ENCODE peak calls at places on chromosomes 16 and 17, in nine cellular contexts. One of them, this sample, is unnamed.

GRCh38 chr16:57798953-57799618 is 3.2 kb downstream of the KIFC3 start:
- DNase-seq in tibial nerve: no peak
- DNase-seq in endodermal cell: no peak
- DNase-seq in BE2C: no peak
- DNase-seq in progenitor cell of endocrine pancreas: no peak
- DNase-seq in bronchial epithelial cell: no peak
- DNase-seq in DND-41: no peak
- DNase-seq in AG10803: no peak
- DNase-seq in A549: no peak
- DNase-seq in this sample: no peak

GRCh38 chr16:55471448-55472097 is 7.4 kb upstream of the MMP2 start:
- DNase-seq in tibial nerve: no peak
- DNase-seq in endodermal cell: no peak
- DNase-seq in BE2C: no peak
- DNase-seq in progenitor cell of endocrine pancreas: no peak
- DNase-seq in bronchial epithelial cell: peak
- DNase-seq in DND-41: no peak
- DNase-seq in AG10803: peak
- DNase-seq in A549: peak
- DNase-seq in this sample: no peak

GRCh38 chr16:31868701-31869167 is 4.9 kb upstream of the ZNF267 start:
- DNase-seq in tibial nerve: peak
- DNase-seq in endodermal cell: peak
- DNase-seq in BE2C: peak
- DNase-seq in progenitor cell of endocrine pancreas: peak
- DNase-seq in bronchial epithelial cell: peak
- DNase-seq in DND-41: peak
- DNase-seq in AG10803: peak
- DNase-seq in A549: peak
- DNase-seq in this sample: peak

GRCh38 chr16:49890876-49891275 is 35.0 kb upstream of the ZNF423 start:
- DNase-seq in tibial nerve: no peak
- DNase-seq in endodermal cell: peak
- DNase-seq in BE2C: peak
- DNase-seq in progenitor cell of endocrine pancreas: no peak
- DNase-seq in bronchial epithelial cell: no peak
- DNase-seq in DND-41: peak
- DNase-seq in AG10803: no peak
- DNase-seq in A549: peak
- DNase-seq in this sample: no peak

GRCh38 chr17:81329279-81329926 is 34.3 kb upstream of the SLC38A10 start:
- DNase-seq in tibial nerve: peak
- DNase-seq in endodermal cell: peak
- DNase-seq in BE2C: peak
- DNase-seq in progenitor cell of endocrine pancreas: no peak
- DNase-seq in bronchial epithelial cell: peak
- DNase-seq in DND-41: no peak
- DNase-seq in AG10803: peak
- DNase-seq in A549: peak
- DNase-seq in this sample: peak

GRCh38 chr16:28572659-28573510 is 19.2 kb downstream of the SGF29 start:
- DNase-seq in tibial nerve: no peak
- DNase-seq in endodermal cell: peak
- DNase-seq in BE2C: no peak
- DNase-seq in progenitor cell of endocrine pancreas: no peak
- DNase-seq in bronchial epithelial cell: no peak
- DNase-seq in DND-41: no peak
- DNase-seq in AG10803: peak
- DNase-seq in A549: no peak
- DNase-seq in this sample: no peak

GRCh38 chr16:86722970-86723369 is 144.6 kb downstream of the FOXL1 start:
- DNase-seq in tibial nerve: peak
- DNase-seq in endodermal cell: no peak
- DNase-seq in BE2C: no peak
- DNase-seq in progenitor cell of endocrine pancreas: no peak
- DNase-seq in bronchial epithelial cell: no peak
- DNase-seq in DND-41: no peak
- DNase-seq in AG10803: peak
- DNase-seq in A549: no peak
- DNase-seq in this sample: no peak

GRCh38 chr16:4378202-4378666 is 6.6 kb downstream of the VASN start:
- DNase-seq in tibial nerve: no peak
- DNase-seq in endodermal cell: no peak
- DNase-seq in BE2C: peak
- DNase-seq in progenitor cell of endocrine pancreas: no peak
- DNase-seq in bronchial epithelial cell: no peak
- DNase-seq in DND-41: no peak
- DNase-seq in AG10803: peak
- DNase-seq in A549: no peak
- DNase-seq in this sample: no peak

GRCh38 chr17:64641499-64641898 is 20.6 kb downstream of the SMURF2 start:
- DNase-seq in tibial nerve: no peak
- DNase-seq in endodermal cell: no peak
- DNase-seq in BE2C: peak
- DNase-seq in progenitor cell of endocrine pancreas: no peak
- DNase-seq in bronchial epithelial cell: no peak
- DNase-seq in DND-41: no peak
- DNase-seq in AG10803: peak
- DNase-seq in A549: peak
- DNase-seq in this sample: peak

GRCh38 chr16:48576927-48577326 is 33.1 kb downstream of the N4BP1 start:
- DNase-seq in tibial nerve: no peak
- DNase-seq in endodermal cell: no peak
- DNase-seq in BE2C: no peak
- DNase-seq in progenitor cell of endocrine pancreas: no peak
- DNase-seq in bronchial epithelial cell: peak
- DNase-seq in DND-41: no peak
- DNase-seq in AG10803: no peak
- DNase-seq in A549: peak
- DNase-seq in this sample: no peak

GRCh38 chr17:81322271-81323082 is 27.4 kb upstream of the SLC38A10 start:
- DNase-seq in tibial nerve: no peak
- DNase-seq in endodermal cell: peak
- DNase-seq in BE2C: peak
- DNase-seq in progenitor cell of endocrine pancreas: no peak
- DNase-seq in bronchial epithelial cell: no peak
- DNase-seq in DND-41: peak
- DNase-seq in AG10803: peak
- DNase-seq in A549: peak
- DNase-seq in this sample: no peak

GRCh38 chr17:9226130-9226793 is 205.0 kb downstream of the NTN1 start:
- DNase-seq in tibial nerve: no peak
- DNase-seq in endodermal cell: no peak
- DNase-seq in BE2C: no peak
- DNase-seq in progenitor cell of endocrine pancreas: no peak
- DNase-seq in bronchial epithelial cell: no peak
- DNase-seq in DND-41: no peak
- DNase-seq in AG10803: no peak
- DNase-seq in A549: no peak
- DNase-seq in this sample: no peak

GRCh38 chr17:28498652-28499365 is 7.3 kb upstream of the FOXN1 start:
- DNase-seq in tibial nerve: no peak
- DNase-seq in endodermal cell: no peak
- DNase-seq in BE2C: no peak
- DNase-seq in progenitor cell of endocrine pancreas: no peak
- DNase-seq in bronchial epithelial cell: no peak
- DNase-seq in DND-41: no peak
- DNase-seq in AG10803: no peak
- DNase-seq in A549: no peak
- DNase-seq in this sample: no peak
- TF ChIP-seq CTCF in tibial nerve: no peak
- TF ChIP-seq CTCF in endodermal cell: no peak
- TF ChIP-seq CTCF in BE2C: no peak
- TF ChIP-seq CTCF in progenitor cell of endocrine pancreas: no peak
- TF ChIP-seq CTCF in bronchial epithelial cell: no peak
- TF ChIP-seq CTCF in DND-41: no peak
- TF ChIP-seq CTCF in AG10803: no peak
- TF ChIP-seq CTCF in A549: no peak
- TF ChIP-seq CTCF in this sample: no peak

DNA sequence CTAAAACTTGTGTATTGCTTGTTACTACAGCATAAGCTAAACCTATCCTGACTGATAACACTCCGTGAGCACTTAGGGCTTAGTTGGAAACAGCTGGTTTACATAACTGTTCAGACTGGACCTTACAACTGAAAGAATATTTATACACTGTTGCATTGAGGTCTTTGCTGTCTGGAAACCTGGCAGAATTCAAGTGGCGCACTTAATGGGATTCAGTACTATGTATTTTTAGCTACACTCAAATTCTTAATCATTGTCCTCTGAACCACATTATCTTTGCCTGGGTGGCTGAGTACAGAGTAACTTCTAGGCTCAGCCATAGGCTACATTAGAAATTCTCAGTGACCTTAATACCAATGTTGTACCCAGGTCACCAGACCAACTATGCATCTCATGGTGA is 172.9 kb downstream of the PMP22 start:
- DNase-seq in tibial nerve: no peak
- DNase-seq in endodermal cell: peak
- DNase-seq in BE2C: no peak
- DNase-seq in progenitor cell of endocrine pancreas: no peak
- DNase-seq in bronchial epithelial cell: no peak
- DNase-seq in DND-41: no peak
- DNase-seq in AG10803: no peak
- DNase-seq in A549: no peak
- DNase-seq in this sample: no peak
- TF ChIP-seq CTCF in tibial nerve: no peak
- TF ChIP-seq CTCF in endodermal cell: no peak
- TF ChIP-seq CTCF in BE2C: no peak
- TF ChIP-seq CTCF in progenitor cell of endocrine pancreas: no peak
- TF ChIP-seq CTCF in bronchial epithelial cell: no peak
- TF ChIP-seq CTCF in DND-41: no peak
- TF ChIP-seq CTCF in AG10803: no peak
- TF ChIP-seq CTCF in A549: no peak
- TF ChIP-seq CTCF in this sample: no peak

GRCh38 chr17:16968786-16969185 is 3.1 kb downstream of the TNFRSF13B start:
- DNase-seq in tibial nerve: no peak
- DNase-seq in endodermal cell: no peak
- DNase-seq in BE2C: no peak
- DNase-seq in progenitor cell of endocrine pancreas: no peak
- DNase-seq in bronchial epithelial cell: no peak
- DNase-seq in DND-41: no peak
- DNase-seq in AG10803: no peak
- DNase-seq in A549: no peak
- DNase-seq in this sample: no peak
- TF ChIP-seq CTCF in tibial nerve: no peak
- TF ChIP-seq CTCF in endodermal cell: no peak
- TF ChIP-seq CTCF in BE2C: no peak
- TF ChIP-seq CTCF in progenitor cell of endocrine pancreas: no peak
- TF ChIP-seq CTCF in bronchial epithelial cell: no peak
- TF ChIP-seq CTCF in DND-41: no peak
- TF ChIP-seq CTCF in AG10803: no peak
- TF ChIP-seq CTCF in A549: no peak
- TF ChIP-seq CTCF in this sample: no peak

GRCh38 chr17:72955391-72956140 is 136.9 kb downstream of the SLC39A11 start:
- DNase-seq in tibial nerve: no peak
- DNase-seq in endodermal cell: no peak
- DNase-seq in BE2C: no peak
- DNase-seq in progenitor cell of endocrine pancreas: no peak
- DNase-seq in bronchial epithelial cell: no peak
- DNase-seq in DND-41: no peak
- DNase-seq in AG10803: no peak
- DNase-seq in A549: no peak
- DNase-seq in this sample: no peak
- TF ChIP-seq CTCF in tibial nerve: no peak
- TF ChIP-seq CTCF in endodermal cell: no peak
- TF ChIP-seq CTCF in BE2C: no peak
- TF ChIP-seq CTCF in progenitor cell of endocrine pancreas: no peak
- TF ChIP-seq CTCF in bronchial epithelial cell: no peak
- TF ChIP-seq CTCF in DND-41: no peak
- TF ChIP-seq CTCF in AG10803: no peak
- TF ChIP-seq CTCF in A549: no peak
- TF ChIP-seq CTCF in this sample: no peak

DNA sequence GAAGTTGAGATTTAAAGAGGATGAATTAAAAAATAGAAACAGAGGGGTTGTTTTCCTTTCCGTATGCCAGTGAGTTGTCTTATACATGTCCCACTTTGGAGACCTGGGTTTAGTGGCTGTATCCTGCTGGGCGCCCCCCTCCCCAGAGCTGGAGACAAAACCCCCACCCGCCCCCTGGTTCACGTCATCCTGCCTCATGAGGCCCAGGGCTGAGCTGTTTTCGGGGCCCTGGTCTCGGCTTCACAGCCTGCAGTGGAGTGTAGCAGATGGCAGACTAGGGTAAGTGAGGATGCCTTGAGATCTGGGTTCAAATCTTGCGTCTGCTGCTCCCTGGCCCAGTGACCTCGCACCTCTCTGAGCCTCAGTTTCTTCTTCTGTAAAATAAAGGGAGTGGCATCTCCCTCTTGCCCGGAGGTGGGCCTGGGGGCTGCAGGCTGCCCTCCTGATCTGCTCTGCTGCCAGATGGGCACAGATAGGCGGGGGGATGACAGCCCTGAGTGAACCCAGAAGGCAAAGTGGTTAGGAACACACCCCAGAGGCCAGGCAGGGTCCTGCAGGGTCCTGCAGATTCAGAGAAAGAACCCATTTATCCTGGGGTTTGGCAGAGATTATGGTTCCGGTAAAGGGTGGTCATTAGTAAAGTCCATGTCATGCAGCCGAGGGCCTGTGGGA is 45.1 kb downstream of the SOCS3 start:
- DNase-seq in tibial nerve: no peak
- DNase-seq in endodermal cell: peak
- DNase-seq in BE2C: no peak
- DNase-seq in progenitor cell of endocrine pancreas: no peak
- DNase-seq in bronchial epithelial cell: no peak
- DNase-seq in DND-41: no peak
- DNase-seq in AG10803: no peak
- DNase-seq in A549: no peak
- DNase-seq in this sample: no peak
- TF ChIP-seq CTCF in tibial nerve: no peak
- TF ChIP-seq CTCF in endodermal cell: peak
- TF ChIP-seq CTCF in BE2C: peak
- TF ChIP-seq CTCF in progenitor cell of endocrine pancreas: no peak
- TF ChIP-seq CTCF in bronchial epithelial cell: no peak
- TF ChIP-seq CTCF in DND-41: no peak
- TF ChIP-seq CTCF in AG10803: no peak
- TF ChIP-seq CTCF in A549: no peak
- TF ChIP-seq CTCF in this sample: peak